ENCODE peak calls at places on chromosomes 11 and 22, in nine cellular contexts. Z, Y, Q, W, S, I, L, T and A are unnamed samples.

GRCh38 chr11:8080674-8081590 is at the start of gene TUB:
- DNase-seq in T (no peak), Z (no peak), L (no peak), W (no peak), Q (peak), S (no peak), Y (peak), I (peak), A (no peak)

GRCh38 chr11:95231881-95232605 is 1.0 kb upstream of the SESN3 start:
- DNase-seq in W (peak), T (peak), I (peak), S (peak), Z (peak), L (peak), Q (peak), Y (peak), A (peak)

GRCh38 chr11:116217006-116217405 is 555.8 kb downstream of the BUD13 start:
- DNase-seq in Y (no peak), L (peak), I (peak), T (no peak), Q (no peak), S (no peak), W (no peak), Z (peak), A (no peak)

GRCh38 chr11:23959466-23959865 is 537.4 kb upstream of the LUZP2 start:
- DNase-seq in T (no peak), W (no peak), Y (no peak), L (no peak), I (no peak), Z (no peak), S (no peak), Q (no peak), A (no peak)

GRCh38 chr11:315516-315994 is 1.7 kb downstream of the IFITM1 start:
- DNase-seq in I (no peak), W (no peak), L (no peak), Y (no peak), S (no peak), T (peak), Z (no peak), Q (no peak), A (no peak)

GRCh38 chr22:44309137-44309536 is 3.6 kb downstream of the SHISAL1 start:
- DNase-seq in Z (no peak), Q (no peak), W (no peak), T (peak), I (peak), S (no peak), Y (peak), L (peak), A (peak)

GRCh38 chr11:119472856-119473222 is 49.9 kb upstream of the THY1 start:
- DNase-seq in L (no peak), Z (no peak), Q (no peak), W (no peak), T (no peak), I (no peak), Y (no peak), S (no peak), A (no peak)

GRCh38 chr11:95790933-95791247 is 592 bp downstream of the CEP57 start:
- DNase-seq in L (peak), T (no peak), Q (peak), S (peak), Y (peak), W (peak), Z (peak), I (peak), A (peak)

GRCh38 chr22:21646608-21647590 is 4.8 kb downstream of the SDF2L1 start:
- DNase-seq in W (peak), Z (peak), L (peak), S (peak), Q (peak), T (peak), I (peak), Y (peak), A (peak)

GRCh38 chr11:80297808-80298460 is 857.1 kb upstream of the TENM4 start:
- DNase-seq in W (no peak), Q (no peak), Z (no peak), T (no peak), Y (no peak), S (no peak), L (no peak), I (peak), A (no peak)
- H3K27ac ChIP-seq in W (no peak), Q (no peak), Z (no peak), T (no peak), Y (no peak), S (no peak), L (no peak), I (no peak), A (no peak)

GRCh38 chr22:50717709-50718351 is 20.2 kb upstream of the ACR start:
- DNase-seq in T (no peak), S (no peak), I (no peak), L (no peak), Q (no peak), W (no peak), Y (no peak), Z (no peak), A (no peak)

GRCh38 chr22:50714631-50715179 is 23.3 kb upstream of the ACR start:
- DNase-seq in S (peak), Z (no peak), Y (no peak), W (no peak), T (peak), Q (no peak), I (no peak), L (no peak), A (no peak)

GRCh38 chr22:50715776-50716175 is 22.2 kb upstream of the ACR start:
- DNase-seq in I (no peak), W (no peak), Y (no peak), Z (no peak), L (no peak), S (no peak), Q (no peak), T (no peak), A (no peak)

GRCh38 chr22:50715250-50715649 is 22.8 kb upstream of the ACR start:
- DNase-seq in Z (no peak), S (peak), T (no peak), W (no peak), Q (no peak), L (no peak), Y (no peak), I (no peak), A (no peak)

DNA sequence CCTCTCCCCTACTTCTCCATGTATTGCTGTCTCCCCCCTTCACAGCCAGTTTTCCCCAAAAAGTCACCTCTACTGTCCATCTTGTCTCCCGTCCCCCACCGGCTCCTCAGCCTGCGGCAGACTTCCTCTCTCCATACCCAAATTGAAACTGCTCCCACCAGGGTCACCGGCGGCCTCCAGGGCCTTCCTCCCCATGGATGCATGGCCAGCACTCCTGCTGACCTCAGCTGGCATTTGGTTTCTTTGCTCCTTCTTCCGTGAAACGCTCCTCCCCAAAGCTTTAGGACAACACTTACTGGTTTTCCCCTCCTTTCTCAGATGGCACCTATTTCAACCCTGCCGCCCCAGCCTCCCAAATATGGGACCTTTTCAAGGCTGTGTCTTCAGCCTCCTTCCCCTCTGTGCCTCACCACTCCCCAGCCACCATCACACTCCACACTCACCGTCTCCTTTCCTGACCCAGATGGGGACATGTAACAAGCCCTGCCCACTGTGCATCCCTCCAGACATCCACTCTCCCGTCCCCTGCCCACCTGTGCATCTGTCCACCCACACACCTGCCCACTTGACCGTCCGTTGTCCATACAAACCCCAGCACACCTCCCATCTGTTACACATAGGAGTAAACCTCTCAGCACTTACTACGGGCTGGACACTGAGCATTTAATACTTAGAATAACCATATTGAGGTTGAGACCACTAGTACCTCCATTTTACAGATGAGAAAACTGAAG is 21.5 kb upstream of the ACR start:
- DNase-seq in Z (no peak), Y (no peak), T (no peak), L (no peak), S (no peak), Q (no peak), W (no peak), I (no peak), A (no peak)
- H3K27ac ChIP-seq in Z (no peak), Y (no peak), T (no peak), L (no peak), S (no peak), Q (no peak), W (no peak), I (no peak), A (no peak)

GRCh38 chr22:37178350-37179125 is 9.5 kb downstream of the C1QTNF6 start:
- DNase-seq in L (peak), Z (peak), Q (no peak), I (peak), W (no peak), S (peak), Y (no peak), T (peak), A (no peak)
- H3K27ac ChIP-seq in L (peak), Z (peak), Q (no peak), I (peak), W (no peak), S (peak), Y (peak), T (peak), A (no peak)

DNA sequence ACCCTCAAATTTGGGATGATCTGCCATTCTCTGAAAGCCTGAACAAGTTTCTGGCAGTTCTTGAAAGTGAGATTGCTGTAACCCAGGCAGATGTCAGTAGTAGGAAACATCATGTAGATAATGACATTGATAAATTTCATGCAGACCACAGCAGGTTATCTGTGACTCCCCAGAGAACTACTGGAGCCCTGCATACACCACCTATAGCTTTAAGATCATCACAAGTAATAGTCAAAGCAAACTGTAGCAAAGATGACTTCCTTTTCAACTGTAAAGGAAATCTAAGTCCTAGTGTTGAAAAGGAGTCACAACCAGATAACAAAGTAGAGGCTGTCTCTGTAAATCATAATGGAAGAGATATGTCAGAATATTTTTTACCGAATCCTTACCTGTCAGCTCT is 31.0 kb downstream of the DDIAS start:
- DNase-seq in Q (no peak), L (no peak), I (no peak), Y (no peak), S (no peak), Z (no peak), W (no peak), T (no peak), A (no peak)
- H3K27ac ChIP-seq in Q (no peak), L (no peak), I (no peak), Y (no peak), S (no peak), Z (no peak), W (no peak), T (no peak), A (no peak)